ENCODE peak calls at places on chromosomes 13 and 19, in five cellular contexts. One of them, this sample, is unnamed.
A peak's percentile ranks its signal among the peaks of the same experiment; 100 is the strongest.

GRCh38 chr19:56245062-56245740 is 27.3 kb upstream of the EDDM13 start:
- DNase-seq in stimulated activated CD4-positive, alpha-beta T cell treated with anti-CD3 and anti-CD28 coated beads, TNF-alpha, amount 100 ng/mL, for 24 hours: no peak
- DNase-seq in activated CD4-positive, CD25-positive, alpha-beta regulatory T cell treated with anti-CD3 and anti-CD28 coated beads, Interleukin-2, amount 50 U/mL, for 16 hours: no peak
- DNase-seq in left colon: no peak
- DNase-seq in NCI-H460: peak; percentile 84
- DNase-seq in this sample: no peak

GRCh38 chr13:42551611-42552010 is 22.3 kb upstream of the TNFSF11 start:
- DNase-seq in stimulated activated CD4-positive, alpha-beta T cell treated with anti-CD3 and anti-CD28 coated beads, TNF-alpha, amount 100 ng/mL, for 24 hours: no peak
- DNase-seq in activated CD4-positive, CD25-positive, alpha-beta regulatory T cell treated with anti-CD3 and anti-CD28 coated beads, Interleukin-2, amount 50 U/mL, for 16 hours: no peak
- DNase-seq in left colon: no peak
- DNase-seq in NCI-H460: no peak
- DNase-seq in this sample: no peak

GRCh38 chr13:95552539-95553270 is at the start of gene CLDN10:
- DNase-seq in stimulated activated CD4-positive, alpha-beta T cell treated with anti-CD3 and anti-CD28 coated beads, TNF-alpha, amount 100 ng/mL, for 24 hours: no peak
- DNase-seq in activated CD4-positive, CD25-positive, alpha-beta regulatory T cell treated with anti-CD3 and anti-CD28 coated beads, Interleukin-2, amount 50 U/mL, for 16 hours: no peak
- DNase-seq in left colon: no peak
- DNase-seq in NCI-H460: no peak
- DNase-seq in this sample: no peak

GRCh38 chr13:35720290-35720689 is 243.8 kb upstream of the MAB21L1 start:
- DNase-seq in stimulated activated CD4-positive, alpha-beta T cell treated with anti-CD3 and anti-CD28 coated beads, TNF-alpha, amount 100 ng/mL, for 24 hours: no peak
- DNase-seq in activated CD4-positive, CD25-positive, alpha-beta regulatory T cell treated with anti-CD3 and anti-CD28 coated beads, Interleukin-2, amount 50 U/mL, for 16 hours: no peak
- DNase-seq in left colon: no peak
- DNase-seq in NCI-H460: no peak
- DNase-seq in this sample: no peak

GRCh38 chr13:93794197-93794885 is 567.7 kb downstream of the GPC6 start:
- DNase-seq in stimulated activated CD4-positive, alpha-beta T cell treated with anti-CD3 and anti-CD28 coated beads, TNF-alpha, amount 100 ng/mL, for 24 hours: peak; percentile 52
- DNase-seq in activated CD4-positive, CD25-positive, alpha-beta regulatory T cell treated with anti-CD3 and anti-CD28 coated beads, Interleukin-2, amount 50 U/mL, for 16 hours: no peak
- DNase-seq in left colon: no peak
- DNase-seq in NCI-H460: no peak
- DNase-seq in this sample: no peak

GRCh38 chr13:29396446-29396845 is 199.0 kb downstream of the SLC7A1 start:
- DNase-seq in stimulated activated CD4-positive, alpha-beta T cell treated with anti-CD3 and anti-CD28 coated beads, TNF-alpha, amount 100 ng/mL, for 24 hours: no peak
- DNase-seq in activated CD4-positive, CD25-positive, alpha-beta regulatory T cell treated with anti-CD3 and anti-CD28 coated beads, Interleukin-2, amount 50 U/mL, for 16 hours: no peak
- DNase-seq in left colon: no peak
- DNase-seq in NCI-H460: no peak
- DNase-seq in this sample: no peak

GRCh38 chr13:51760592-51760991 is 43.4 kb downstream of the DHRS12 start:
- DNase-seq in stimulated activated CD4-positive, alpha-beta T cell treated with anti-CD3 and anti-CD28 coated beads, TNF-alpha, amount 100 ng/mL, for 24 hours: no peak
- DNase-seq in activated CD4-positive, CD25-positive, alpha-beta regulatory T cell treated with anti-CD3 and anti-CD28 coated beads, Interleukin-2, amount 50 U/mL, for 16 hours: no peak
- DNase-seq in left colon: no peak
- DNase-seq in NCI-H460: no peak
- DNase-seq in this sample: no peak

GRCh38 chr19:1355258-1355973 is 28.3 kb upstream of the NDUFS7 start:
- DNase-seq in stimulated activated CD4-positive, alpha-beta T cell treated with anti-CD3 and anti-CD28 coated beads, TNF-alpha, amount 100 ng/mL, for 24 hours: peak; percentile 18
- DNase-seq in activated CD4-positive, CD25-positive, alpha-beta regulatory T cell treated with anti-CD3 and anti-CD28 coated beads, Interleukin-2, amount 50 U/mL, for 16 hours: no peak
- DNase-seq in left colon: no peak
- DNase-seq in NCI-H460: no peak
- DNase-seq in this sample: no peak

GRCh38 chr13:114093118-114093517 is 39.3 kb downstream of the RASA3 start:
- DNase-seq in stimulated activated CD4-positive, alpha-beta T cell treated with anti-CD3 and anti-CD28 coated beads, TNF-alpha, amount 100 ng/mL, for 24 hours: no peak
- DNase-seq in activated CD4-positive, CD25-positive, alpha-beta regulatory T cell treated with anti-CD3 and anti-CD28 coated beads, Interleukin-2, amount 50 U/mL, for 16 hours: no peak
- DNase-seq in left colon: no peak
- DNase-seq in NCI-H460: no peak
- DNase-seq in this sample: no peak

This sample was measured in upper lobe of right lung.